ENCODE peak calls at places on chromosomes 7 and 10, in seven cellular contexts. One of them, this sample, is unnamed.
A peak's percentile ranks its signal among the peaks of the same experiment; 100 is the strongest.

GRCh38 chr7:102934670-102935069 is 21.9 kb downstream of the LRRC17 start:
- DNase-seq in left ventricle myocardium inferior: no peak
- DNase-seq in MM.1S: no peak
- DNase-seq in heart right ventricle: no peak
- DNase-seq in heart left ventricle: no peak
- DNase-seq in brain microvascular endothelial cell: no peak
- DNase-seq in psoas muscle: no peak
- DNase-seq in this sample: no peak

GRCh38 chr10:88835095-88835909 is 16.3 kb downstream of the ANKRD22 start:
- DNase-seq in left ventricle myocardium inferior: peak; percentile 80
- DNase-seq in MM.1S: peak; percentile 85
- DNase-seq in heart right ventricle: peak; percentile 90
- DNase-seq in heart left ventricle: peak; percentile 86
- DNase-seq in brain microvascular endothelial cell: peak; percentile 77
- DNase-seq in psoas muscle: peak; percentile 85
- DNase-seq in this sample: peak; percentile 33

GRCh38 chr7:155283565-155284194 is 14.0 kb upstream of the INSIG1 start:
- DNase-seq in left ventricle myocardium inferior: no peak
- DNase-seq in MM.1S: no peak
- DNase-seq in heart right ventricle: no peak
- DNase-seq in heart left ventricle: no peak
- DNase-seq in brain microvascular endothelial cell: no peak
- DNase-seq in psoas muscle: no peak
- DNase-seq in this sample: no peak

GRCh38 chr10:5090551-5090950 is 3.7 kb upstream of the AKR1C3 start:
- DNase-seq in left ventricle myocardium inferior: no peak
- DNase-seq in MM.1S: no peak
- DNase-seq in heart right ventricle: no peak
- DNase-seq in heart left ventricle: no peak
- DNase-seq in brain microvascular endothelial cell: no peak
- DNase-seq in psoas muscle: no peak
- DNase-seq in this sample: no peak

GRCh38 chr7:17878621-17879020 is 61.7 kb downstream of the SNX13 start:
- DNase-seq in left ventricle myocardium inferior: no peak
- DNase-seq in MM.1S: no peak
- DNase-seq in heart right ventricle: no peak
- DNase-seq in heart left ventricle: no peak
- DNase-seq in brain microvascular endothelial cell: no peak
- DNase-seq in psoas muscle: no peak
- DNase-seq in this sample: no peak

GRCh38 chr7:151408839-151409554 is 841 bp downstream of the WDR86 start:
- DNase-seq in left ventricle myocardium inferior: no peak
- DNase-seq in MM.1S: peak; percentile 45
- DNase-seq in heart right ventricle: no peak
- DNase-seq in heart left ventricle: no peak
- DNase-seq in brain microvascular endothelial cell: no peak
- DNase-seq in psoas muscle: no peak
- DNase-seq in this sample: no peak

GRCh38 chr10:59346321-59346720 is 16.0 kb downstream of the FAM13C start:
- DNase-seq in left ventricle myocardium inferior: no peak
- DNase-seq in MM.1S: no peak
- DNase-seq in heart right ventricle: no peak
- DNase-seq in heart left ventricle: no peak
- DNase-seq in brain microvascular endothelial cell: no peak
- DNase-seq in psoas muscle: peak; percentile 25
- DNase-seq in this sample: no peak

GRCh38 chr7:141071855-141072547 is 1.9 kb upstream of the TMEM178B start:
- DNase-seq in left ventricle myocardium inferior: no peak
- DNase-seq in MM.1S: peak; percentile 38
- DNase-seq in heart right ventricle: no peak
- DNase-seq in heart left ventricle: no peak
- DNase-seq in brain microvascular endothelial cell: no peak
- DNase-seq in psoas muscle: no peak
- DNase-seq in this sample: no peak

GRCh38 chr10:107067843-107068242 is 96.7 kb downstream of the SORCS1 start:
- DNase-seq in left ventricle myocardium inferior: no peak
- DNase-seq in MM.1S: no peak
- DNase-seq in heart right ventricle: no peak
- DNase-seq in heart left ventricle: no peak
- DNase-seq in brain microvascular endothelial cell: no peak
- DNase-seq in psoas muscle: no peak
- DNase-seq in this sample: no peak

GRCh38 chr7:92835851-92836488 is 403 bp downstream of the CDK6 start:
- DNase-seq in left ventricle myocardium inferior: peak; percentile 20
- DNase-seq in MM.1S: peak; percentile 36
- DNase-seq in heart right ventricle: peak; percentile 20
- DNase-seq in heart left ventricle: no peak
- DNase-seq in brain microvascular endothelial cell: peak; percentile 26
- DNase-seq in psoas muscle: peak; percentile 13
- DNase-seq in this sample: no peak
- H3K27ac ChIP-seq in left ventricle myocardium inferior: peak overlapping the region; percentile 96
- H3K27ac ChIP-seq in MM.1S: peak overlapping the region; percentile 91
- H3K27ac ChIP-seq in heart right ventricle: peak overlapping the region; percentile 89
- H3K27ac ChIP-seq in heart left ventricle: peak overlapping the region; percentile 97
- H3K27ac ChIP-seq in brain microvascular endothelial cell: peak overlapping the region; percentile 85
- H3K27ac ChIP-seq in psoas muscle: peak overlapping the region; percentile 74
- H3K27ac ChIP-seq in this sample: peak overlapping the region; percentile 76

GRCh38 chr7:74216361-74216761 is 6.6 kb downstream of the LAT2 start:
- DNase-seq in left ventricle myocardium inferior: no peak
- DNase-seq in MM.1S: no peak
- DNase-seq in heart right ventricle: no peak
- DNase-seq in heart left ventricle: no peak
- DNase-seq in brain microvascular endothelial cell: no peak
- DNase-seq in psoas muscle: no peak
- DNase-seq in this sample: no peak

GRCh38 chr7:74215921-74216320 is 6.1 kb downstream of the LAT2 start:
- DNase-seq in left ventricle myocardium inferior: no peak
- DNase-seq in MM.1S: no peak
- DNase-seq in heart right ventricle: no peak
- DNase-seq in heart left ventricle: no peak
- DNase-seq in brain microvascular endothelial cell: no peak
- DNase-seq in psoas muscle: no peak
- DNase-seq in this sample: no peak

GRCh38 chr7:74219416-74219815 is 9.6 kb downstream of the LAT2 start:
- DNase-seq in left ventricle myocardium inferior: no peak
- DNase-seq in MM.1S: no peak
- DNase-seq in heart right ventricle: no peak
- DNase-seq in heart left ventricle: no peak
- DNase-seq in brain microvascular endothelial cell: no peak
- DNase-seq in psoas muscle: no peak
- DNase-seq in this sample: no peak

GRCh38 chr7:74218343-74218698 is 8.5 kb downstream of the LAT2 start:
- DNase-seq in left ventricle myocardium inferior: no peak
- DNase-seq in MM.1S: no peak
- DNase-seq in heart right ventricle: no peak
- DNase-seq in heart left ventricle: no peak
- DNase-seq in brain microvascular endothelial cell: no peak
- DNase-seq in psoas muscle: no peak
- DNase-seq in this sample: no peak

DNA sequence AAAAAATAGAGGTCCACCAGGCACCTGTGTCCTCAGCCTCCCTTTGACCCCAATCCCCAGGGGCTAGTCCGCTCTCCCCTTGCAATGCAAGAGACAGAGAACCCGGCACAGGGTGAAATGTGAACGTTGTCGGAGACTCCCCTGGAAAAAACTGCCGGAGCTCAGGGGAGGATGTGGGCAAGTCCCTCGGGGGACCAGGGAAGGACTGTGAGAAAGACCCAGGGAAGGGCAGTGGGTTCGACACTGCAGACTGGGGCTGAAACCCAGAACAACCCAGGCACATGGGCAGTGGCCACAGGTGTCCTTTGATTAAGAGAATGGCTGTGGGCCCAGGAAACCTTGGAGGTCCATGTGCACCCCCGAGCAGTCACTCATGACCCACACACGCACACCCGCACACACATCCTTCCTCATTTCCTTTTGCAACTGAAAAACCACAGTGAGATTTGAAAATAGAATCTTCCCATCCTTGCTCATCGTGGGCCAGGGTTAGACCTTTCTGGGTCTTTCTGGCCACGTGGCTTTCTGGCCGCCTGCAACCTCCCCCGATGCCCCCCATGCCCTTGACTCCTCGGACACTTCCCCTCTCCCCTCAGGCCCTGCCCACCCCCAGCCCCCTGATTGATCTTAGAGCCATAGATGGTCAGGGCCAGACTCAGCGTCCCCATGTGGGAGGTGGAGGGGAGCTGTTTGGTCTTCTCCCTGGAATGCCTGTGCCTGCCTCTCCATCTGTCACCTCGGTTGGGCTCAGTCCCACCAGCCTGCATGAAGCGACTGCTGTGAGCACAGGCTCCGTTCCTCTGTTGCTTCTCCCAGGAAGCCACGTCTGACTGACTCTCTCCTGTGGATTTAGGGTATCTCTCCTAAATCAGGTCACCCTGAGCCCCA is 7.9 kb downstream of the LAT2 start:
- DNase-seq in left ventricle myocardium inferior: no peak
- DNase-seq in MM.1S: no peak
- DNase-seq in heart right ventricle: no peak
- DNase-seq in heart left ventricle: no peak
- DNase-seq in brain microvascular endothelial cell: no peak
- DNase-seq in psoas muscle: no peak
- DNase-seq in this sample: no peak
- H3K27ac ChIP-seq in left ventricle myocardium inferior: no peak overlapping the region
- H3K27ac ChIP-seq in MM.1S: no peak overlapping the region
- H3K27ac ChIP-seq in heart right ventricle: no peak overlapping the region
- H3K27ac ChIP-seq in heart left ventricle: no peak overlapping the region
- H3K27ac ChIP-seq in brain microvascular endothelial cell: no peak overlapping the region
- H3K27ac ChIP-seq in psoas muscle: no peak overlapping the region
- H3K27ac ChIP-seq in this sample: no peak overlapping the region

GRCh38 chr7:135195968-135196629 is 15.2 kb downstream of the WDR91 start:
- DNase-seq in left ventricle myocardium inferior: no peak
- DNase-seq in MM.1S: no peak
- DNase-seq in heart right ventricle: no peak
- DNase-seq in heart left ventricle: no peak
- DNase-seq in brain microvascular endothelial cell: no peak
- DNase-seq in psoas muscle: no peak
- DNase-seq in this sample: no peak

GRCh38 chr7:135192914-135193536 is 18.3 kb downstream of the WDR91 start:
- DNase-seq in left ventricle myocardium inferior: no peak
- DNase-seq in MM.1S: no peak
- DNase-seq in heart right ventricle: no peak
- DNase-seq in heart left ventricle: no peak
- DNase-seq in brain microvascular endothelial cell: no peak
- DNase-seq in psoas muscle: no peak
- DNase-seq in this sample: no peak

GRCh38 chr7:135197343-135197742 is 14.0 kb downstream of the WDR91 start:
- DNase-seq in left ventricle myocardium inferior: no peak
- DNase-seq in MM.1S: no peak
- DNase-seq in heart right ventricle: no peak
- DNase-seq in heart left ventricle: no peak
- DNase-seq in brain microvascular endothelial cell: no peak
- DNase-seq in psoas muscle: no peak
- DNase-seq in this sample: no peak

GRCh38 chr7:135193615-135194081 is 17.7 kb downstream of the WDR91 start:
- DNase-seq in left ventricle myocardium inferior: no peak
- DNase-seq in MM.1S: no peak
- DNase-seq in heart right ventricle: no peak
- DNase-seq in heart left ventricle: no peak
- DNase-seq in brain microvascular endothelial cell: peak; percentile 54
- DNase-seq in psoas muscle: no peak
- DNase-seq in this sample: no peak

DNA sequence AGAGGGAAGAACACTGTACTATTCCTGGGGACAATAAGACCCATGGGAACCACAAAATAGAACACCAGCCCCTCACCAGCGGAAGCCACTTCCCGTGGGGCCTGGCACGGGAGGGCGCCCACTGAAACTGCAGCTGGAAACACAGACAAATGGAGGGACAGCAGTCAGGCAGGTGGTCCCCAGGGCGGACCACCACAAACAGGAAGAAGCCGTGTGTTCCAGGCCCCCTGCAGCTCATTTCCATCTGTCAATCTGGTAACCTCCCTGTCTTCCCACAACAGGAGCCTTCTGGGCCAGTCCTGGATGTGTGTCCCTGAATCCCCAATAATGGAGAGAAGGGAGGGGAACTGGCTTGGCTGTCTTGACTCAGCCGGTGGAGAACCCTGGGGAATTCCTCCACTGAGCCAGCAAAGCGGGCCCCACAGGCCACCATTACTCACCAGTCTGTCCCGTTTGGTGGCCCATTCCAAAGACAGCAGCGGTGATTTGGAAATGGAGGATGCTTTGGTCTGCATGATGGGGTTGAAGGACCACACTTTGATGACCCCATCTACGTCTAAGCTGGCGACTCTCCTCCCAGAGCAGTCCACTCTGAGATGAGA is 16.7 kb downstream of the WDR91 start:
- DNase-seq in left ventricle myocardium inferior: no peak
- DNase-seq in MM.1S: no peak
- DNase-seq in heart right ventricle: no peak
- DNase-seq in heart left ventricle: no peak
- DNase-seq in brain microvascular endothelial cell: peak; percentile 11
- DNase-seq in psoas muscle: no peak
- DNase-seq in this sample: no peak
- H3K27ac ChIP-seq in left ventricle myocardium inferior: no peak overlapping the region
- H3K27ac ChIP-seq in MM.1S: no peak overlapping the region
- H3K27ac ChIP-seq in heart right ventricle: no peak overlapping the region
- H3K27ac ChIP-seq in heart left ventricle: no peak overlapping the region
- H3K27ac ChIP-seq in brain microvascular endothelial cell: no peak overlapping the region
- H3K27ac ChIP-seq in psoas muscle: no peak overlapping the region
- H3K27ac ChIP-seq in this sample: peak overlapping the region; percentile 57

GRCh38 chr10:114184276-114184675 is 5.1 kb downstream of the TDRD1 start:
- DNase-seq in left ventricle myocardium inferior: no peak
- DNase-seq in MM.1S: no peak
- DNase-seq in heart right ventricle: no peak
- DNase-seq in heart left ventricle: no peak
- DNase-seq in brain microvascular endothelial cell: no peak
- DNase-seq in psoas muscle: no peak
- DNase-seq in this sample: no peak

GRCh38 chr10:114183563-114183962 is 4.4 kb downstream of the TDRD1 start:
- DNase-seq in left ventricle myocardium inferior: no peak
- DNase-seq in MM.1S: no peak
- DNase-seq in heart right ventricle: no peak
- DNase-seq in heart left ventricle: no peak
- DNase-seq in brain microvascular endothelial cell: no peak
- DNase-seq in psoas muscle: no peak
- DNase-seq in this sample: no peak

GRCh38 chr10:114179747-114180146 is 594 bp downstream of the TDRD1 start:
- DNase-seq in left ventricle myocardium inferior: no peak
- DNase-seq in MM.1S: no peak
- DNase-seq in heart right ventricle: no peak
- DNase-seq in heart left ventricle: no peak
- DNase-seq in brain microvascular endothelial cell: no peak
- DNase-seq in psoas muscle: no peak
- DNase-seq in this sample: no peak

GRCh38 chr10:114180937-114181336 is 1.8 kb downstream of the TDRD1 start:
- DNase-seq in left ventricle myocardium inferior: no peak
- DNase-seq in MM.1S: no peak
- DNase-seq in heart right ventricle: no peak
- DNase-seq in heart left ventricle: no peak
- DNase-seq in brain microvascular endothelial cell: no peak
- DNase-seq in psoas muscle: no peak
- DNase-seq in this sample: no peak

DNA sequence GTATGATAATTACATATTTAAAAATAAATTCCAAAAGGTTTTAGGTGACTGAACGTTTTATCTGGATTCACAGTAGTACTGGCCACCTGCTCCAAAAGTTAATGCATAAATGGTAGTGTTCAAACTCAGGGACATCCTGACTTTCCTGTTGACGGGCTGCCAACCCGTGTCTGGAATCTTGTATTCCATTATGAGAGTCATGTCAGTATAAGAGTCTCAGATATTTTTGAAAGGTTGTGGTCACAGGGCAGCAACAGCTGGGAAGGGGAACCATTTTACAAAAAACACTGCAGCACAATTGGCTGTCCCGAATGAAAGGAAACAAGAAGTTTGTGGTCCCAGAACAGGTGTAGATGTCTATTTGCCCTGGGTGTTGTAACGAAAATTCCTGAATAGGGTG is 2.8 kb downstream of the TDRD1 start:
- DNase-seq in left ventricle myocardium inferior: peak; percentile 75
- DNase-seq in MM.1S: no peak
- DNase-seq in heart right ventricle: peak; percentile 80
- DNase-seq in heart left ventricle: peak; percentile 87
- DNase-seq in brain microvascular endothelial cell: no peak
- DNase-seq in psoas muscle: peak; percentile 24
- DNase-seq in this sample: no peak
- H3K27ac ChIP-seq in left ventricle myocardium inferior: peak overlapping the region; percentile 66
- H3K27ac ChIP-seq in MM.1S: no peak overlapping the region
- H3K27ac ChIP-seq in heart right ventricle: peak overlapping the region; percentile 42
- H3K27ac ChIP-seq in heart left ventricle: no peak overlapping the region
- H3K27ac ChIP-seq in brain microvascular endothelial cell: no peak overlapping the region
- H3K27ac ChIP-seq in psoas muscle: no peak overlapping the region
- H3K27ac ChIP-seq in this sample: no peak overlapping the region